ENCODE peak calls at places on chromosomes 6 and 20, in six cellular contexts. Q is cardiac fibroblast, B is GM12864, K is fibroblast of the aortic adventitia, F is uterus, J is epithelial cell of proximal tubule. P is an unnamed sample.

GRCh38 chr6:14038636-14039035 is 78.9 kb upstream of the CD83 start:
- DNase-seq in B (no peak), J (no peak), K (peak), Q (no peak), F (no peak), P (peak)

GRCh38 chr6:36735110-36735971 is 37.7 kb downstream of the RAB44 start:
- DNase-seq in B (no peak), J (no peak), F (peak), K (peak), Q (peak), P (peak)

GRCh38 chr6:2659882-2660281 is 90.8 kb downstream of the MYLK4 start:
- DNase-seq in Q (peak), J (no peak), F (no peak), K (no peak), B (no peak), P (peak)

GRCh38 chr6:7825986-7826385 is 84.6 kb downstream of the TXNDC5 start:
- DNase-seq in F (no peak), Q (no peak), B (no peak), K (no peak), J (no peak), P (no peak)

GRCh38 chr6:93567164-93567563 is 147.8 kb upstream of the EPHA7 start:
- DNase-seq in J (no peak), Q (no peak), B (no peak), K (no peak), F (no peak), P (no peak)

GRCh38 chr6:93568169-93568568 is 148.8 kb upstream of the EPHA7 start:
- DNase-seq in B (no peak), J (no peak), K (no peak), Q (no peak), F (no peak), P (no peak)

GRCh38 chr20:63846938-63847373 is 14.3 kb upstream of the ABHD16B start:
- DNase-seq in B (no peak), F (no peak), J (no peak), K (no peak), Q (no peak), P (no peak)

GRCh38 chr20:49660912-49661311 is 52.8 kb downstream of the B4GALT5 start:
- DNase-seq in B (no peak), K (no peak), J (no peak), Q (no peak), F (no peak), P (no peak)

GRCh38 chr6:128630213-128630612 is 109.8 kb upstream of the PTPRK start:
- DNase-seq in F (no peak), Q (no peak), B (no peak), J (no peak), K (no peak), P (no peak)

GRCh38 chr6:43746613-43747101 is 23.4 kb upstream of the VEGFA start:
- DNase-seq in J (no peak), Q (no peak), K (no peak), F (no peak), B (no peak), P (no peak)

GRCh38 chr6:157620905-157621304 is 202.1 kb upstream of the SNX9 start:
- DNase-seq in K (no peak), Q (no peak), B (no peak), F (no peak), J (no peak), P (no peak)

GRCh38 chr20:14918981-14919380 is 581.6 kb upstream of the FLRT3 start:
- DNase-seq in F (no peak), B (no peak), J (no peak), K (no peak), Q (no peak), P (no peak)
- H3K4me3 ChIP-seq in F (no peak), B (no peak), J (no peak), K (no peak), Q (no peak), P (no peak)

GRCh38 chr20:10647471-10647870 is 26.3 kb downstream of the JAG1 start:
- DNase-seq in K (no peak), J (no peak), B (no peak), F (no peak), Q (no peak), P (peak)
- TF ChIP-seq CTCF in K (peak), J (peak), B (peak), F (no peak), Q (peak), P (peak)

GRCh38 chr20:23088891-23089290 is 2.8 kb upstream of the CD93 start:
- DNase-seq in B (no peak), F (no peak), K (no peak), J (no peak), Q (no peak), P (no peak)

GRCh38 chr20:23086056-23086551 is at the start of gene CD93:
- DNase-seq in J (no peak), F (no peak), Q (peak), B (no peak), K (peak), P (peak)

GRCh38 chr20:23087587-23088275 is 1.6 kb upstream of the CD93 start:
- DNase-seq in B (no peak), J (no peak), Q (no peak), K (no peak), F (no peak), P (no peak)

GRCh38 chr20:23085415-23086055 is 589 bp downstream of the CD93 start:
- DNase-seq in J (no peak), F (no peak), Q (no peak), K (no peak), B (no peak), P (no peak)

DNA sequence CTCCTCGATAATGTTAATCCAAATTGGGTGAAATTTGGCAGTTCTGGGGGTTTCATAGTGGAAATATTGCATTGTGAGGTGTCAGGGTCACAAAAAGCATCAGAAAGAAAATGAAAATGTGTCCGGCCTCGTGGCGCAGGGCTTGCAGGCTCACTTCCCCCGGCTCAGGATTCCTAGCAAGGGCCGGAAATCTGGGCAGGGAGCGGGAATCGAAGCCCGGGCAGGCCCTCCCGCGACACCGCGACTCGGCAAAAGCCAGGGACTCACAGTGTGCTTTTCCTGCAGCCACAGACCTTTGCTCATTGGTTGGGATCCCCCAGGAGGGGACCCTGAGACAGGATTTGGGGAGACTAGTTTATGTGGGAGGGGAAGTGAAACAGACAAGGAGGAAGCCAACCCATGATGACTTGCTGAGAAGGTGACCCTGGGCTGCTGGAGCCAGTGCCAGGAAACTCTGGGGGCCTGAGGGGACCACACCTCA is 847 bp upstream of the CD93 start:
- DNase-seq in B (no peak), K (no peak), F (no peak), J (no peak), Q (no peak), P (no peak)
- H3K4me3 ChIP-seq in B (no peak), K (no peak), F (no peak), J (no peak), Q (no peak), P (no peak)

DNA sequence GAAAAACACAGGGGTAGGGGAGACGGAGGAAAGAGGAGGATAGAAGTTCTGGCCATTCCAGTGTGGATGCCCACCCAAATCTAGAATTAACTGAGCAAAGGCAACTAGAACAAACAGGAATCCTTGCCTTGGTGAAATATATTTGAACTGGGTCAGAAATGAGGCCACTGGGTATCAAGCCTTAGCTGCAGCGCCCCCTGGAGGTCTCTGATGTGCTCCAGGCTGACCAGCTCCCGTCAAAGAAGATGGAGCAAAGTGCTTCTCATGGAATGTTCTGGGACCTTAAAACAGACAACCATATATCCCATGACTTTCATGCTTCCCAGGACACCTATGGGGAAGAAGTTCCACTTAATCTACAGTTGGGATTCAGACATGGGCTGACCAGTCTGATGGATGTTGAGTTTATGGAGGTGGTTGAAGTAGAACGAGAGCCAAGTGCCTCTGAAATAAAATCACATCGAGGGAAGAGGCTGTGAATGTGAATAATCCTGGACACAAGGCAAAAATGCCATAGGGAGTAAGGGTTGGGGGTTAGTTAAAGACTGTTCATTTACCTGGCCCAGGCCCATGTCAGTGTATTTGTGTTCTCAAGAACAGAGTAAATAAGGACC is 50.4 kb downstream of the HLA-DPB1 start:
- DNase-seq in J (no peak), K (peak), Q (peak), B (no peak), F (peak), P (peak)
- TF ChIP-seq CTCF in J (peak), K (peak), Q (peak), B (peak), F (peak), P (peak)

P was measured in choroid plexus epithelial cell.